ENCODE peak calls at places on chromosomes 7 and 10, in ten cellular contexts. H is GM10248; O is lung; Z is iPS-NIHi11; P is T-helper 9 cell; Q is DMS 273 treated with DMSO at 0.1 percent for 48 hours; F is cardiac fibroblast; T is naive thymus-derived CD4-positive, alpha-beta T cell; G is choroid plexus epithelial cell; W is dorsolateral prefrontal cortex. I is an unnamed sample.
A peak's percentile ranks its signal among the peaks of the same experiment; 100 is the strongest.

GRCh38 chr10:18136056-18136916 is 3.9 kb upstream of the CACNB2 start:
- DNase-seq in F (no peak), H (no peak), T (no peak), W (no peak), Q (no peak), P (no peak), Z (no peak), G (no peak), O (no peak), I (no peak)

GRCh38 chr10:102322914-102323313 is 72.6 kb upstream of the NFKB2 start:
- DNase-seq in G (peak; percentile 35), T (peak; percentile 23), O (no peak), Z (no peak), F (no peak), P (peak; percentile 14), W (no peak), Q (no peak), H (no peak), I (peak; percentile 66)

GRCh38 chr7:25216837-25217236 is 11.4 kb downstream of the NPVF start:
- DNase-seq in G (peak; percentile 70), O (no peak), Q (peak; percentile 22), Z (peak; percentile 28), T (peak; percentile 39), H (peak; percentile 27), F (peak; percentile 75), W (no peak), P (no peak), I (peak; percentile 9)

GRCh38 chr10:82206831-82207230 is 331.8 kb downstream of the NRG3 start:
- DNase-seq in Q (no peak), W (no peak), P (no peak), Z (no peak), G (peak; percentile 18), T (no peak), O (no peak), F (peak; percentile 24), H (no peak), I (no peak)

GRCh38 chr10:20492447-20492846 is 404.7 kb downstream of the NEBL start:
- DNase-seq in H (no peak), P (no peak), Q (no peak), F (no peak), Z (peak; percentile 15), W (no peak), G (no peak), T (no peak), O (no peak), I (no peak)

GRCh38 chr10:81838950-81839349 is 36.0 kb upstream of the NRG3 start:
- DNase-seq in P (no peak), Q (no peak), O (no peak), Z (peak; percentile 24), F (no peak), H (no peak), T (no peak), W (no peak), G (peak; percentile 13), I (no peak)

GRCh38 chr7:55164527-55164926 is 145.7 kb downstream of the EGFR start:
- DNase-seq in H (no peak), W (no peak), Z (no peak), O (no peak), P (no peak), T (no peak), F (no peak), G (no peak), Q (no peak), I (no peak)

GRCh38 chr7:156079156-156079555 is 266.9 kb upstream of the SHH start:
- DNase-seq in H (no peak), F (no peak), T (no peak), G (no peak), Z (no peak), O (no peak), W (no peak), Q (no peak), P (no peak), I (no peak)

GRCh38 chr7:104252409-104253134 is 44.8 kb upstream of the ORC5 start:
- DNase-seq in O (no peak), P (no peak), T (no peak), F (no peak), G (peak; percentile 18), H (no peak), W (no peak), Z (no peak), Q (no peak), I (no peak)

GRCh38 chr7:117269417-117269816 is 53.4 kb downstream of the WNT2 start:
- DNase-seq in Q (no peak), W (no peak), G (peak; percentile 91), Z (no peak), T (no peak), F (peak; percentile 74), O (no peak), H (no peak), P (no peak), I (no peak)

GRCh38 chr7:156558198-156558597 is 82.4 kb upstream of the RNF32 start:
- DNase-seq in Z (no peak), P (no peak), O (peak; percentile 22), Q (no peak), H (no peak), W (no peak), G (peak; percentile 8), F (no peak), T (no peak), I (no peak)

GRCh38 chr7:93115796-93116195 is 2.0 kb downstream of the SAMD9 start:
- DNase-seq in Z (no peak), W (no peak), H (no peak), F (peak; percentile 21), T (no peak), O (no peak), Q (no peak), P (no peak), G (peak; percentile 46), I (no peak)

GRCh38 chr10:110358869-110359629 is 54.3 kb upstream of the SMNDC1 start:
- DNase-seq in P (no peak), W (no peak), O (no peak), F (no peak), Z (peak; percentile 70), T (no peak), G (peak; percentile 45), Q (no peak), H (no peak), I (no peak)

GRCh38 chr7:158710651-158711102 is 6.1 kb upstream of the NCAPG2 start:
- DNase-seq in Q (no peak), W (no peak), Z (no peak), P (no peak), H (no peak), O (no peak), G (peak; percentile 97), F (peak; percentile 94), T (no peak), I (peak; percentile 74)

GRCh38 chr10:103605359-103606156 is 112.1 kb downstream of the NEURL1 start:
- DNase-seq in H (peak; percentile 53), P (peak; percentile 41), Q (no peak), Z (peak; percentile 76), T (peak; percentile 36), F (peak; percentile 76), W (no peak), G (peak; percentile 78), O (peak; percentile 42), I (peak; percentile 38)

GRCh38 chr7:134022512-134022911 is 104.6 kb upstream of the LRGUK start:
- DNase-seq in Z (no peak), O (no peak), P (no peak), T (no peak), Q (no peak), F (no peak), G (no peak), H (no peak), W (no peak), I (no peak)

GRCh38 chr10:69492091-69492745 is 41.0 kb downstream of the TSPAN15 start:
- DNase-seq in T (no peak), W (peak; percentile 67), O (no peak), Z (no peak), P (no peak), G (no peak), F (no peak), H (no peak), Q (peak; percentile 83), I (no peak)

GRCh38 chr10:11861341-11861740 is 38.2 kb downstream of the PROSER2 start:
- DNase-seq in H (no peak), W (no peak), O (no peak), Z (no peak), P (no peak), F (no peak), T (no peak), Q (no peak), G (no peak), I (no peak)

GRCh38 chr7:54632696-54633095 is 90.5 kb downstream of the VSTM2A start:
- DNase-seq in F (no peak), T (no peak), Z (no peak), Q (no peak), W (no peak), P (no peak), O (no peak), G (no peak), H (no peak), I (no peak)

GRCh38 chr10:78470267-78471103 is 436.8 kb downstream of the RPS24 start:
- DNase-seq in P (no peak), F (no peak), H (no peak), T (no peak), W (no peak), Z (no peak), Q (peak; percentile 25), G (no peak), O (no peak), I (peak; percentile 30)

GRCh38 chr10:62266611-62267010 is 2.0 kb downstream of the RTKN2 start:
- DNase-seq in G (no peak), P (no peak), H (no peak), F (no peak), W (no peak), Q (no peak), O (no peak), Z (no peak), T (no peak), I (no peak)

GRCh38 chr7:132009778-132010177 is 453.4 kb upstream of the PODXL start:
- DNase-seq in P (no peak), W (no peak), Q (no peak), F (peak; percentile 11), T (no peak), G (peak; percentile 25), H (no peak), O (no peak), Z (no peak), I (no peak)

GRCh38 chr10:74799840-74800239 is 26.6 kb upstream of the KAT6B start:
- DNase-seq in H (no peak), F (peak; percentile 75), W (no peak), Z (no peak), P (no peak), T (no peak), G (peak; percentile 80), Q (no peak), O (no peak), I (no peak)

GRCh38 chr10:100184426-100185219 is 1.2 kb downstream of the ERLIN1 start:
- DNase-seq in P (no peak), G (peak; percentile 12), Z (peak; percentile 24), F (peak; percentile 27), O (no peak), Q (no peak), H (peak; percentile 27), W (no peak), T (no peak), I (peak; percentile 3)

GRCh38 chr7:132964886-132965285 is 117.0 kb downstream of the CHCHD3 start:
- DNase-seq in F (no peak), Q (no peak), H (no peak), P (no peak), G (no peak), W (no peak), T (no peak), O (no peak), Z (no peak), I (no peak)

GRCh38 chr10:132588301-132589013 is 50.9 kb downstream of the INPP5A start:
- DNase-seq in T (no peak), G (peak; percentile 16), F (peak; percentile 56), Q (no peak), H (no peak), Z (no peak), W (no peak), O (peak; percentile 46), P (no peak), I (peak; percentile 86)

GRCh38 chr10:109961181-109962001 is 38.1 kb upstream of the XPNPEP1 start:
- DNase-seq in O (no peak), W (no peak), F (peak; percentile 56), Q (peak; percentile 46), P (no peak), T (no peak), Z (peak; percentile 59), G (peak; percentile 62), H (no peak), I (no peak)